ENCODE peak calls at places on chromosomes 5 and 9, in four cellular contexts. R, S, A and O are unnamed samples.

GRCh38 chr5:143350790-143351603 is 52.5 kb downstream of the NR3C1 start:
- DNase-seq in R (no peak), A (peak), S (no peak), O (no peak)

GRCh38 chr9:126503333-126504085 is 110.2 kb upstream of the LMX1B start:
- DNase-seq in A (no peak), S (no peak), R (no peak), O (no peak)

GRCh38 chr5:179270581-179271300 is 74.5 kb downstream of the ADAMTS2 start:
- DNase-seq in A (no peak), R (peak), S (peak), O (peak)

GRCh38 chr5:117680421-117680820 is 1105.8 kb upstream of the SEMA6A start:
- DNase-seq in S (no peak), A (no peak), R (no peak), O (no peak)

GRCh38 chr5:34487202-34487879 is 168.8 kb upstream of the RAI14 start:
- DNase-seq in A (peak), R (no peak), S (no peak), O (no peak)

GRCh38 chr5:4295663-4296339 is 700.2 kb downstream of the IRX1 start:
- DNase-seq in S (no peak), R (no peak), A (no peak), O (no peak)

GRCh38 chr9:138013836-138014569 is 136.4 kb downstream of the CACNA1B start:
- DNase-seq in S (no peak), A (no peak), R (no peak), O (peak)

GRCh38 chr5:112779531-112779930 is 41.8 kb downstream of the APC start:
- DNase-seq in A (peak), S (no peak), R (no peak), O (no peak)

GRCh38 chr5:59542841-59543825 is 350.4 kb downstream of the PDE4D start:
- DNase-seq in S (no peak), A (no peak), R (peak), O (peak)

GRCh38 chr5:107502711-107503110 is 168.0 kb downstream of the EFNA5 start:
- DNase-seq in S (no peak), A (no peak), R (no peak), O (no peak)

GRCh38 chr9:87343816-87344438 is 153.7 kb upstream of the DAPK1 start:
- DNase-seq in S (no peak), R (no peak), A (no peak), O (no peak)

GRCh38 chr5:107670028-107670926 is 460 bp downstream of the EFNA5 start:
- DNase-seq in R (peak), A (peak), S (peak), O (peak)